ENCODE peak calls at places on chromosomes 13 and 19, in nine cellular contexts. I is CD4-positive, alpha-beta T cell; K is CD8-positive, alpha-beta T cell; N is PC-3; A is epithelial cell of esophagus; W is A549; Q is ovary; X is transverse colon; M is HCT116. O is an unnamed sample.

GRCh38 chr13:110912651-110913051 is 2.2 kb downstream of the ANKRD10 start:
- DNase-seq in I (no peak), K (no peak), N (peak), A (peak), W (no peak), Q (peak), X (no peak), M (no peak), O (no peak)

GRCh38 chr19:58395979-58396627 is 647 bp downstream of the RNF225 start:
- DNase-seq in I (no peak), K (no peak), N (no peak), A (no peak), W (no peak), Q (no peak), X (no peak), M (no peak), O (no peak)

GRCh38 chr13:49637989-49638388 is 9.7 kb downstream of the ARL11 start:
- DNase-seq in I (no peak), K (no peak), N (peak), A (peak), W (no peak), Q (no peak), X (no peak), M (no peak), O (no peak)

GRCh38 chr13:40863723-40864122 is 74.3 kb downstream of the SLC25A15 start:
- DNase-seq in I (no peak), K (no peak), N (no peak), A (no peak), W (no peak), Q (no peak), X (no peak), M (no peak), O (no peak)

GRCh38 chr13:67267136-67267535 is 37.0 kb upstream of the PCDH9 start:
- DNase-seq in I (no peak), K (no peak), N (no peak), A (no peak), W (no peak), Q (no peak), X (no peak), M (no peak), O (no peak)

GRCh38 chr19:14686411-14686810 is 3.4 kb upstream of the ZNF333 start:
- DNase-seq in I (peak), K (peak), N (peak), A (peak), W (no peak), Q (no peak), X (peak), M (peak), O (no peak)

GRCh38 chr13:44331912-44332840 is 41.4 kb upstream of the SERP2 start:
- DNase-seq in I (no peak), K (no peak), N (peak), A (no peak), W (no peak), Q (peak), X (peak), M (no peak), O (no peak)

GRCh38 chr19:13005253-13005652 is 10.0 kb downstream of the NFIX start:
- DNase-seq in I (no peak), K (no peak), N (no peak), A (no peak), W (no peak), Q (no peak), X (no peak), M (no peak), O (no peak)

GRCh38 chr19:51009061-51009891 is 7.9 kb upstream of the KLK8 start:
- DNase-seq in I (no peak), K (no peak), N (no peak), A (no peak), W (no peak), Q (no peak), X (no peak), M (no peak), O (no peak)

GRCh38 chr13:39132286-39132685 is 94.0 kb downstream of the NHLRC3 start:
- DNase-seq in I (no peak), K (no peak), N (peak), A (peak), W (no peak), Q (no peak), X (no peak), M (no peak), O (no peak)

GRCh38 chr13:49932868-49933267 is 3.3 kb downstream of the SPRYD7 start:
- DNase-seq in I (no peak), K (no peak), N (no peak), A (no peak), W (no peak), Q (no peak), X (no peak), M (no peak), O (no peak)

GRCh38 chr19:4981681-4981958 is 12.7 kb downstream of the KDM4B start:
- DNase-seq in I (no peak), K (no peak), N (no peak), A (no peak), W (no peak), Q (no peak), X (no peak), M (no peak), O (no peak)

GRCh38 chr19:48481846-48482639 is 12.9 kb downstream of the CYTH2 start:
- DNase-seq in I (no peak), K (no peak), N (no peak), A (no peak), W (no peak), Q (no peak), X (no peak), M (no peak), O (no peak)

GRCh38 chr13:53150568-53150967 is 122.0 kb downstream of the OLFM4 start:
- DNase-seq in I (no peak), K (no peak), N (no peak), A (peak), W (no peak), Q (no peak), X (no peak), M (no peak), O (no peak)

GRCh38 chr19:50377051-50377441 is 789 bp downstream of the NR1H2 start:
- DNase-seq in I (no peak), K (peak), N (peak), A (peak), W (peak), Q (peak), X (peak), M (peak), O (no peak)

GRCh38 chr19:19911150-19911549 is 10.4 kb downstream of the ZNF93 start:
- DNase-seq in I (no peak), K (no peak), N (no peak), A (no peak), W (no peak), Q (no peak), X (no peak), M (no peak), O (no peak)

GRCh38 chr19:17688853-17689595 is 870 bp upstream of the UNC13A start:
- DNase-seq in I (no peak), K (no peak), N (no peak), A (no peak), W (no peak), Q (no peak), X (no peak), M (no peak), O (no peak)

GRCh38 chr13:60363288-60363687 is 33.7 kb upstream of the TDRD3 start:
- DNase-seq in I (no peak), K (no peak), N (no peak), A (no peak), W (no peak), Q (no peak), X (no peak), M (no peak), O (no peak)

GRCh38 chr13:113588394-113589111 is 4.0 kb downstream of the TFDP1 start:
- DNase-seq in I (no peak), K (no peak), N (no peak), A (no peak), W (no peak), Q (no peak), X (no peak), M (no peak), O (no peak)

GRCh38 chr13:91904005-91904404 is 505.6 kb downstream of the GPC5 start:
- DNase-seq in I (no peak), K (no peak), N (no peak), A (no peak), W (no peak), Q (no peak), X (no peak), M (no peak), O (no peak)

GRCh38 chr19:2261438-2262172 is 5.4 kb upstream of the JSRP1 start:
- DNase-seq in I (no peak), K (peak), N (peak), A (peak), W (no peak), Q (no peak), X (peak), M (peak), O (no peak)

GRCh38 chr13:64074989-64075474 is 2659.4 kb upstream of the PCDH20 start:
- DNase-seq in I (no peak), K (no peak), N (no peak), A (no peak), W (no peak), Q (no peak), X (no peak), M (no peak), O (no peak)

GRCh38 chr19:33465371-33465770 is 56.2 kb downstream of the PEPD start:
- DNase-seq in I (no peak), K (no peak), N (no peak), A (no peak), W (no peak), Q (no peak), X (no peak), M (no peak), O (no peak)

GRCh38 chr13:98885605-98886004 is 92.3 kb downstream of the DOCK9 start:
- DNase-seq in I (no peak), K (no peak), N (no peak), A (no peak), W (no peak), Q (no peak), X (no peak), M (no peak), O (no peak)

GRCh38 chr13:27406178-27406939 is 18.1 kb upstream of the GTF3A start:
- DNase-seq in I (peak), K (peak), N (peak), A (peak), W (peak), Q (no peak), X (no peak), M (no peak), O (peak)

GRCh38 chr13:110229905-110230563 is 76.9 kb downstream of the COL4A1 start:
- DNase-seq in I (no peak), K (no peak), N (no peak), A (no peak), W (no peak), Q (no peak), X (no peak), M (no peak), O (no peak)

DNA sequence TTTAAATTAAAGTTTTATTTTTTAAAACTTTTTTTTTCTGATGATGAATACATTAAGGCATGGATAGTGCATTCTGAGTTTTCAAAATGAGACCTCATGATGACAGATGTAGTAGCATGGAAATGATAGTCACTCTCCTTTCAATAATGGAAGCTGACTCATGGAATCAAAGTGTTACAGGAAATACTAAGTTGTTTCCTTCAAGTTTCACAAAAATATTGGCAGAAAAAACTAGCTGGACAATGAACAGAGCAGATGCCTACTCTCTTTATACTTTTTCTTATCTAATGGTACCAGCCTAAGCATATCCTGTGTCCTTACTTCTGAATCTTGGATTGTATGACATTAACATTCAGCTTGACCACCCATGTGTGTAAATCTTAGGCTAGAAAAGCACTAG is 1337.3 kb downstream of the PCDH9 start:
- DNase-seq in I (no peak), K (no peak), N (peak), A (peak), W (no peak), Q (no peak), X (no peak), M (no peak), O (no peak)
- TF ChIP-seq CTCF in I (no peak), K (no peak), N (no peak), A (no peak), W (no peak), Q (no peak), X (no peak), M (no peak), O (no peak)

GRCh38 chr13:46106839-46107371 is 2.1 kb upstream of the CPB2 start:
- DNase-seq in I (no peak), K (no peak), N (no peak), A (peak), W (no peak), Q (no peak), X (no peak), M (no peak), O (no peak)
- TF ChIP-seq CTCF in I (no peak), K (no peak), N (no peak), A (no peak), W (no peak), Q (no peak), X (no peak), M (peak), O (no peak)

GRCh38 chr13:36818483-36819063 is 449 bp upstream of the RFXAP start:
- DNase-seq in I (no peak), K (no peak), N (no peak), A (no peak), W (no peak), Q (no peak), X (no peak), M (no peak), O (no peak)

GRCh38 chr13:36814465-36814864 is 4.6 kb upstream of the RFXAP start:
- DNase-seq in I (no peak), K (no peak), N (no peak), A (peak), W (no peak), Q (no peak), X (no peak), M (no peak), O (no peak)

GRCh38 chr13:36817996-36818395 is 1.0 kb upstream of the RFXAP start:
- DNase-seq in I (no peak), K (no peak), N (no peak), A (no peak), W (no peak), Q (no peak), X (no peak), M (no peak), O (no peak)

GRCh38 chr13:36813226-36813625 is 5.8 kb upstream of the RFXAP start:
- DNase-seq in I (no peak), K (no peak), N (no peak), A (no peak), W (no peak), Q (no peak), X (no peak), M (no peak), O (no peak)

DNA sequence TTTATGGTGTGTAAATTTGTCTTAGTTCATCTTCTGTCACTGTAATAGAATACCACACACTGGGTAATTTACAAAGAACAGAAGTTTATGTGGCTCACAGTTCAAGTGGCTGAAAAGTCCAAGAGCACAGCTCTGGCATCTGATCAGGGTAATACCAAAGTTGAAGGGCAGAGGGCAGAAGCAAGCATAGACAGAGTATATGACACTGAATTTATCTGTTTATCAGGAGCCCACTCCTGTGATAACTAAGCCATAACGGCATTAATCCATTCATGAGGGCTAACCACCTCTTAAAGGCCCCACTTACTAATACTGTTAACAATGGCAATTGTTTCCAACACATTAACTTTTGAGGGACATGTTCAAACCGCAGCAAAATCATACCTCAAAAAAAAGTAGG is 4.0 kb upstream of the RFXAP start:
- DNase-seq in I (no peak), K (no peak), N (peak), A (no peak), W (no peak), Q (no peak), X (no peak), M (peak), O (no peak)
- TF ChIP-seq CTCF in I (peak), K (peak), N (peak), A (peak), W (peak), Q (no peak), X (no peak), M (peak), O (peak)

DNA sequence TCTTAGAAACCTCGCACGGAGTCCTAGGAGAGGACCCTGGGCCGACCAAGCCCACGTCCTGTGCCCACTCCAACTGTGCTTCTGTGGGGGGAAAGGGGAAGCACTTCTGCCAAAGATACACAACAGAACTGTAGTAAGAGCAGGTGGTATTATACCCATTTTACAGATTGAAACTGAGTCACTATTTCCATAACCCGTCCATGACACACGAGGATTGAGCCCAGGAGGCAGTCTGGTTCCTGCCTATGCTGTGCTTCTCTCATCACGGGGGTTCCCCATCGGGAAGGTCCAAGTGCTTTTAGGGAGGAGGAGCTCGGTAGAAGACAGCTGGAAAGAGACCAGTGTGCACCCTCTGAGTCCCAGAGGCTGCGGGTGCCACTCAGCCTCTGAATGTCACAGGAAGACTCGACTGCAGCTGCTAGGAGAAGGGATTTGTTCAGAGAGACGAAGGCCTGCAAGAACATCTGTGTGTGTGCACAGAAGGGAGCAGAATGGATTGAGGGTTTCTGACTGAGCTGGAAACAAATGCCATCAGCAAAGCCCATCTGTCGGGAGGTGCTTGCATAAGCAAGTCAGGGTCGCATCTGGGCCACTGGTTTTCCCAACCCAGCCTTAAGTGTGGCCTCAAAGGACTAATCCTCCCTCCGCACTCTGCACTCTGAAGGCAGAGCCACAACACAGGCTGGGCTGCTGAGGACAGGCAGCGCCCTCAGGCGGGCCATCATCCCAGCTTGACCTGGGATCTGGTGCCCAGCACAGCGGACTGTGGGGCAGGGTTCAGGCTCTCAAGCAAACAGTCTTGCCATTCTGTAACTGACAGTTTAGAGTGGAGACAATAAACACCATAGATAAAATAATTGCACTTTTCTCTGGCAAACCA is 150.0 kb downstream of the DPF1 start:
- DNase-seq in I (no peak), K (no peak), N (no peak), A (no peak), W (no peak), Q (no peak), X (peak), M (no peak), O (peak)
- TF ChIP-seq CTCF in I (no peak), K (no peak), N (no peak), A (no peak), W (no peak), Q (no peak), X (no peak), M (no peak), O (no peak)

DNA sequence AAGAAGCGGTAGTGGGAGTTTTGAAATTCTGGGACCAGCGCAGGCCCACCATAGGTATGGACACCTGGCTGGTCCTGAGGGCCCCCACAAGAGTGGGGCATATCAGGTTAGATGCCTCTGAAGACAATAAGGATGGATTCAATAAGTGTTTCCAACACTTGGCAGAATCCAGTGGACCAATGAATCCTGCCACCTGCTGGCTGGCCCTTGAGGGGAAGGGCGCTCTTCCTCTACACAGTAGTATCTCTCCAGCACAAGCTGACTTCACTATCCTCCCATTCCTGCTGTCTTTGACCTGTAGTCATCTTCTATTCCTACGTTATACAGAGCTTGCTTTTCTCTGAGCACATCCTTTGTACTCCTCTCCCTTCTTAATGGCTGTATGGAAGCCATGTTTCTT is 199.7 kb upstream of the TSHZ3 start:
- DNase-seq in I (no peak), K (no peak), N (no peak), A (peak), W (no peak), Q (no peak), X (no peak), M (no peak), O (peak)
- TF ChIP-seq CTCF in I (no peak), K (no peak), N (peak), A (no peak), W (no peak), Q (no peak), X (no peak), M (no peak), O (peak)